ENCODE peak calls at places on chromosomes 7 and 10, in five cellular contexts. D is K562, V is A549, N is endothelial cell of umbilical vein, U is GM12878. A is an unnamed sample.
A peak's percentile ranks its signal among the peaks of the same experiment; 100 is the strongest.

GRCh38 chr7:36633377-36633776 is 90.9 kb downstream of the AOAH start:
- DNase-seq in D (no peak), V (no peak), N (no peak), U (no peak), A (no peak)

GRCh38 chr7:151435103-151435916 is 4.6 kb downstream of the CRYGN start:
- DNase-seq in D (no peak), V (no peak), N (no peak), U (no peak), A (no peak)

GRCh38 chr10:32048282-32048681 is 7.9 kb downstream of the KIF5B start:
- DNase-seq in D (no peak), V (no peak), N (no peak), U (no peak), A (no peak)

GRCh38 chr7:88005191-88005590 is 71.1 kb downstream of the ADAM22 start:
- DNase-seq in D (no peak), V (no peak), N (no peak), U (no peak), A (no peak)

GRCh38 chr10:13400196-13400965 is 52.3 kb upstream of the SEPHS1 start:
- DNase-seq in D (peak; percentile 24), V (no peak), N (no peak), U (no peak), A (no peak)

GRCh38 chr7:151917791-151918311 is 38.4 kb upstream of the GALNTL5 start:
- DNase-seq in D (no peak), V (no peak), N (no peak), U (no peak), A (peak; percentile 74)

GRCh38 chr10:12914111-12914510 is 87.4 kb downstream of the CCDC3 start:
- DNase-seq in D (no peak), V (no peak), N (no peak), U (no peak), A (no peak)

GRCh38 chr7:33411000-33411399 is 281.6 kb downstream of the BBS9 start:
- DNase-seq in D (no peak), V (no peak), N (no peak), U (no peak), A (no peak)

DNA sequence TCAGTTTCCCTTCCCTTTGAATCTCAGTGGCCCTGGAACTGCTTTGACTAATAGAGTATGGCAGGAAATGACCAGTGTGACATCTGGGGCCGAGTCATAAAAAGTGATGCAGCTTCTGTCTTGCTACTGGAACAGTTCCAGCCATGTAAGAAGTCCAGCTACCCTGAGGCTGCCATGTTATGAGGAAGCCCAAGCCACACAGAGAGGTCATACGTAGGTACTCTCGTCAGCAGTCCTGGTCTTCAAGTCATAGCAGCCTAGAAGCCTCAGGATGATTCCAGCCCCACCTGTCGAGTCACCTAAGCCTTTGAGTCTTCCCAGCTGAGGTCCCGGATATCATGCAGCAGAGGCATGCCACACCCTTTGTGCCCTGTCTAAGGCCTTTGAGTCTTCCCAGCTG is 92.2 kb downstream of the PPP1R3C start:
- DNase-seq in D (no peak), V (no peak), N (no peak), U (no peak), A (no peak)
- TF ChIP-seq MYC in D (no peak), V (no peak), N (no peak), U (no peak), A (no peak)

DNA sequence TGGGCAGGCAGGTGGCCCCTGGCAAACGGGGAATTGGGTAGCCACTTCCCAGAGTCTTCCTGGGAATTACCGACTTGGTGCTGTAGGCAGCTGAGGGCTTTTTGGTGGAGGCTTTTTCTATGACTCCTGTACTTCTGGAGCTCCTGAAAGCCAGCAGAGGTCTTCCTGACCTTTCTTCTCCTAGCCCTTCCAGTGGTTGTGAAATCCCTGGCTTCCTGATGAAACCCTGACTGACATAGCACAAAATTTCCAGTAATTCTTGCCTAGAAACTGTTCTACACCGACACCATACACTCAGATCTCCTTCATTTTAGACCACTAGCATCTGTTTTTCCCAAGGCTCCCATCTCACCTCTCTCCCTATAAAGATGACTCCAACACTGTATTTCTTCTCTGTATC is 120.2 kb downstream of the STRA8 start:
- DNase-seq in D (no peak), V (no peak), N (no peak), U (no peak), A (no peak)
- TF ChIP-seq MYC in D (no peak), V (no peak), N (no peak), U (no peak), A (no peak)

DNA sequence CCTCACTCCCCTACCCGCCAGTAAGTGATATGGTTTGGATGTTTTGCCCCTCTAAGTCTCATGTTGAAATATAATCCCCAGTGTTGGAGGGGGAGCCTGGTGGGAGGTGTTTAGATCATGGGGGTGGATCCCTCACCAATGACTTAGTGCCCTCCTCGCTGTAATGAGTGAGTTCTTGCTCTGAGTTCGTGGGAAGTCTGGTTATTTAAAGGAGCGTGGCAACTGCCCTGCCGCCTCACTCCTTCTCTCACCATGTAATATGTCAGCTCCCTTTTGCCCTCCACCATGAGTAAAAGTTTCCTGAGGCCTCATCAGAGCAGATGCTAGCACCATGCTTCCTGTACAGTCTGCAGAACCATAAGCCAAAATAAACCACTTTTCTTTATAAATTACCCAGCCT is 61.9 kb downstream of the PKD1L1 start:
- DNase-seq in D (no peak), V (no peak), N (no peak), U (no peak), A (no peak)
- TF ChIP-seq MYC in D (no peak), V (no peak), N (no peak), U (no peak), A (no peak)

GRCh38 chr10:110007701-110008517 is at the start of gene ADD3:
- DNase-seq in D (peak; percentile 94), V (peak; percentile 74), N (peak; percentile 91), U (peak; percentile 48), A (peak; percentile 97)
- TF ChIP-seq MYC in D (peak; percentile 1), V (no peak), N (no peak), U (no peak), A (no peak)

DNA sequence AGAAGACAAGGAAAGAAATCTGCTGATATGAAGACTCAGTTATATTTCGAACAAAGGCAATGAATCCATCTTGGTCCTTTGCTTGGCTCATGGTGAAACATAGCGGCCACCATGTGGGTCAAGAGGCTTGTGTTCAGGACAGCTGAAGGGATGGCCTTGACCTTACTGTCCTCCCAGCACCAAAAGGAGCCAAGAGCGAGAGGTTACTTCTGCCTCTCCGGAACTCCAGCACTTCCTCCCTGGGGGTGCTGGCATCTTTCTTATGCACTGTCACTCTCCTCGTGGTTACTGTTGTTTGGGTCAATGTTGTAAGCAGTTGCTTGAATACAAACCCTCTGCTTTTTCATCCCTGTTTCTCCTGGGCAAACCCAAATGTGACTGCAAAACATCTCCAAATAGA is 100.6 kb downstream of the RBM20 start:
- DNase-seq in D (no peak), V (no peak), N (no peak), U (no peak), A (peak; percentile 37)
- TF ChIP-seq MYC in D (no peak), V (no peak), N (no peak), U (no peak), A (no peak)

DNA sequence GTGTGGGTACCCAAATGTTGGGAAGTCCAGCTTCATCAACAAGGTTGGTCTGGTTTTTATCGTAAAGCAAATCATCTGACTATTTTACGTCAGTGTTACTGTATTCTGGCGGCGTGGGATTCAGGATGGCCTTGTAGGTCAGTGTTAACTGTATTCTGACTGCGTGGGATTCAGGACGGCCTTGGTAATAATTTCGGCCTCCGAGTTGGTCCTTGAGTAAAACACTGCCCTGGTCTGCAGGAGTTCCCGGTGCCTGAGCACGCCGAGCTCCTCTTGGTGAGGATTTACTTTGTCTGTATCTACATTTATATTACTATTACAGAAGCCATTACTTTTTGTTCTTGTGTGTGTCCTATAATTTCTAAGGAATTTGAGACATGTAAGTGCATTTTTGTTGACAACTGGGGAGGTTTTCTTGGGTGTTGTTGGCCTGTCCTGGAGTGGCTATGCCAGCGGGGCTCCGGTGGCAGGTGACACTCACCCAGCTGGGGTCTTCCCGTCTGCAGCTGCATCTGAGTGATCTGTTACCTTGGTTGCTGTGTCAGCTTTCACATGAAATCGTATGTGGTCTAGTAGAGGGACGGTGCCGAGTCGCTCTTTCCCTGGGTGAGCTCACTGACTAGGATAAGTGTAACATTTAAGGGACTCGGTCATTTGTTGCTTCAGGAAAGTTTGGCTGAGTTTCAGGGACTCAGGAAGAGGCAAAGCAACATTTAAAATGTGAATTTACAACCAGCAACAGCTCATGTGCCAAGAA is 9.2 kb downstream of the GTPBP4 start:
- DNase-seq in D (no peak), V (no peak), N (no peak), U (no peak), A (no peak)
- TF ChIP-seq MYC in D (no peak), V (no peak), N (no peak), U (no peak), A (no peak)